ENCODE peak calls at places on chromosomes 12 and 14, in nine cellular contexts. H is EL; Q is HL-60; K is M059J; N is iris pigment epithelial cell; U is left ventricle myocardium superior; Y is stimulated activated CD4-positive, alpha-beta T cell treated with anti-CD3 and anti-CD28 coated beads, Interleukin-4, amount 100 ng/mL, for 1 hour; B is midbrain; T is psoas muscle. O is an unnamed sample.
A peak's percentile ranks its signal among the peaks of the same experiment; 100 is the strongest.

GRCh38 chr12:67649165-67650126 is 901 bp downstream of the DYRK2 start:
- DNase-seq in Y (peak; percentile 52), K (peak; percentile 35), T (peak; percentile 41), B (no peak), U (peak; percentile 68), Q (no peak), N (peak; percentile 18), H (peak; percentile 23), O (peak; percentile 47)

GRCh38 chr12:30525171-30525570 is 170.5 kb downstream of the IPO8 start:
- DNase-seq in U (no peak), T (no peak), Q (peak; percentile 15), Y (no peak), B (no peak), K (no peak), N (no peak), H (no peak), O (no peak)

GRCh38 chr14:101478096-101478495 is 83.2 kb upstream of the DIO3 start:
- DNase-seq in Q (no peak), N (no peak), B (no peak), K (no peak), H (no peak), U (no peak), T (no peak), Y (no peak), O (no peak)

GRCh38 chr12:25347716-25348261 is 97.1 kb upstream of the KRAS start:
- DNase-seq in K (peak; percentile 8), N (peak; percentile 76), B (no peak), U (no peak), H (peak; percentile 3), Q (peak; percentile 13), Y (no peak), T (no peak), O (no peak)

GRCh38 chr12:26524862-26525465 is 308.0 kb downstream of the ITPR2 start:
- DNase-seq in Y (no peak), T (no peak), K (peak; percentile 7), N (peak; percentile 55), Q (peak; percentile 37), B (no peak), H (peak; percentile 18), U (no peak), O (peak; percentile 26)

GRCh38 chr12:113987261-113988063 is 21.3 kb upstream of the RBM19 start:
- DNase-seq in H (no peak), Q (no peak), K (no peak), B (no peak), T (no peak), Y (no peak), U (no peak), N (no peak), O (no peak)

GRCh38 chr14:81927069-81927468 is 393.4 kb upstream of the SEL1L start:
- DNase-seq in N (no peak), U (no peak), K (no peak), Q (no peak), B (peak; percentile 60), T (no peak), H (no peak), Y (no peak), O (no peak)

GRCh38 chr12:116138781-116139180 is 138.7 kb downstream of the MED13L start:
- DNase-seq in Q (no peak), B (no peak), U (no peak), Y (no peak), N (no peak), T (no peak), K (peak; percentile 60), H (no peak), O (no peak)

GRCh38 chr14:38208825-38209562 is 1.3 kb downstream of the SSTR1 start:
- DNase-seq in K (no peak), N (peak; percentile 73), Q (no peak), H (peak; percentile 85), Y (no peak), T (peak; percentile 16), U (peak; percentile 35), B (no peak), O (peak; percentile 13)

GRCh38 chr14:29587761-29588160 is 339.9 kb downstream of the PRKD1 start:
- DNase-seq in H (no peak), K (no peak), B (no peak), T (no peak), Y (no peak), U (no peak), Q (no peak), N (peak; percentile 14), O (no peak)

GRCh38 chr12:119409043-119409442 is 74.5 kb downstream of the CCDC60 start:
- DNase-seq in B (no peak), N (no peak), T (no peak), K (no peak), U (no peak), H (no peak), Q (no peak), Y (no peak), O (no peak)

GRCh38 chr14:102097441-102098135 is 10.7 kb upstream of the HSP90AA1 start:
- DNase-seq in T (no peak), B (no peak), Q (no peak), N (no peak), K (no peak), Y (no peak), U (no peak), H (no peak), O (no peak)